ENCODE peak calls at places on chromosome 4, in four cellular contexts. One of them, this sample, is unnamed.

GRCh38 chr4:620201-620600 is 5.2 kb upstream of the PDE6B start:
- DNase-seq in HepG2: no peak
- DNase-seq in H1: no peak
- DNase-seq in K562: no peak
- DNase-seq in this sample: no peak

GRCh38 chr4:170423137-170423536 is 333.4 kb upstream of the AADAT start:
- DNase-seq in H1: no peak
- DNase-seq in HepG2: no peak
- DNase-seq in K562: no peak
- DNase-seq in this sample: no peak

GRCh38 chr4:58061967-58062366 is 951.8 kb upstream of the IGFBP7 start:
- DNase-seq in K562: no peak
- DNase-seq in HepG2: no peak
- DNase-seq in H1: no peak
- DNase-seq in this sample: no peak

GRCh38 chr4:9924750-9925149 is 96.5 kb downstream of the SLC2A9 start:
- DNase-seq in H1: no peak
- DNase-seq in HepG2: no peak
- DNase-seq in K562: no peak
- DNase-seq in this sample: no peak

GRCh38 chr4:121827851-121828250 is 4.2 kb upstream of the CCNA2 start:
- DNase-seq in H1: no peak
- DNase-seq in HepG2: no peak
- DNase-seq in K562: peak; percentile 26
- DNase-seq in this sample: no peak

GRCh38 chr4:98151145-98151929 is 8.1 kb upstream of the STPG2 start:
- DNase-seq in HepG2: no peak
- DNase-seq in H1: no peak
- DNase-seq in K562: no peak
- DNase-seq in this sample: no peak

GRCh38 chr4:107115185-107115847 is 79.2 kb upstream of the DKK2 start:
- DNase-seq in HepG2: no peak
- DNase-seq in K562: no peak
- DNase-seq in H1: no peak
- DNase-seq in this sample: no peak

GRCh38 chr4:22614114-22614513 is 78.6 kb upstream of the GBA3 start:
- DNase-seq in K562: no peak
- DNase-seq in H1: no peak
- DNase-seq in HepG2: no peak
- DNase-seq in this sample: no peak

GRCh38 chr4:73676881-73677323 is 56.7 kb upstream of the RASSF6 start:
- DNase-seq in H1: no peak
- DNase-seq in HepG2: no peak
- DNase-seq in K562: no peak
- DNase-seq in this sample: no peak

GRCh38 chr4:95694411-95694810 is 145.5 kb upstream of the PDHA2 start:
- DNase-seq in HepG2: no peak
- DNase-seq in K562: no peak
- DNase-seq in H1: no peak
- DNase-seq in this sample: no peak

GRCh38 chr4:86596802-86597201 is 2.7 kb downstream of the PTPN13 start:
- DNase-seq in H1: no peak
- DNase-seq in HepG2: no peak
- DNase-seq in K562: no peak
- DNase-seq in this sample: no peak

GRCh38 chr4:7003176-7003878 is 39.8 kb upstream of the TADA2B start:
- DNase-seq in HepG2: no peak
- DNase-seq in H1: no peak
- DNase-seq in K562: no peak
- DNase-seq in this sample: no peak

GRCh38 chr4:185754961-185755360 is 57.0 kb downstream of the SORBS2 start:
- DNase-seq in H1: no peak
- DNase-seq in K562: no peak
- DNase-seq in HepG2: no peak
- DNase-seq in this sample: no peak

GRCh38 chr4:91087743-91088142 is 960.5 kb downstream of the CCSER1 start:
- DNase-seq in K562: no peak
- DNase-seq in H1: no peak
- DNase-seq in HepG2: no peak
- DNase-seq in this sample: no peak

GRCh38 chr4:128854433-128854832 is 44.9 kb downstream of the JADE1 start:
- DNase-seq in H1: no peak
- DNase-seq in HepG2: no peak
- DNase-seq in K562: no peak
- DNase-seq in this sample: no peak

GRCh38 chr4:88456757-88457306 is at the start of gene HERC5:
- DNase-seq in HepG2: peak; percentile 74
- DNase-seq in H1: peak; percentile 90
- DNase-seq in K562: peak; percentile 29
- DNase-seq in this sample: peak; percentile 74

GRCh38 chr4:103075894-103076776 is at the start of gene SLC9B2:
- DNase-seq in H1: no peak
- DNase-seq in K562: peak; percentile 74
- DNase-seq in HepG2: peak; percentile 53
- DNase-seq in this sample: peak; percentile 23

GRCh38 chr4:122692641-122693520 is 39.6 kb upstream of the BBS12 start:
- DNase-seq in K562: no peak
- DNase-seq in H1: no peak
- DNase-seq in HepG2: no peak
- DNase-seq in this sample: no peak

GRCh38 chr4:17173300-17173699 is 274.9 kb upstream of the LDB2 start:
- DNase-seq in K562: no peak
- DNase-seq in H1: no peak
- DNase-seq in HepG2: no peak
- DNase-seq in this sample: no peak

GRCh38 chr4:173924561-173924960 is 358.9 kb downstream of the FBXO8 start:
- DNase-seq in K562: no peak
- DNase-seq in H1: no peak
- DNase-seq in HepG2: no peak
- DNase-seq in this sample: no peak

GRCh38 chr4:182019148-182019652 is 224.0 kb upstream of the TENM3 start:
- DNase-seq in HepG2: no peak
- DNase-seq in H1: no peak
- DNase-seq in K562: no peak
- DNase-seq in this sample: no peak

DNA sequence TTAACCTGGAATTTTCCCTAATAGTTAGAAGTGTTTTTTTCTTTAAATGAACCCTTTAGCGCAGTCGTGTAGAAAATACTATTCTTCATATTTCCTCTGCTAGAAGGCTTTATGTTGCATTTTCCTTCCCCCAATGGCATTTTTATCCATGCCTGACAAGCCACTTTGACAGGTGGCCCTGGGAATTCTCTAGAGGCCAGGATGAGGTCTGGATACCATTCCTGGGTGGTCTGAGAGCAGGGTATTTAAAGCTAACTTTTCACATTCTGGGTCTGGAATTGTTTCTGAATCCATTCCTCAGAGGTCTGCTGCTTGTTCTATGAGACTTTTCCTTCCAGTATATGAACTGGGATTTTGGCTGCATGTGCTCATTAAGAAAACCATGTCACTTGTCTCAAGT is 31.2 kb upstream of the PDGFRA start:
- DNase-seq in H1: no peak
- DNase-seq in HepG2: no peak
- DNase-seq in K562: no peak
- DNase-seq in this sample: no peak
- TF ChIP-seq YY1 in H1: no peak
- TF ChIP-seq YY1 in HepG2: no peak
- TF ChIP-seq YY1 in K562: no peak
- TF ChIP-seq YY1 in this sample: no peak

GRCh38 chr4:150493846-150494245 is 88.1 kb upstream of the MAB21L2 start:
- DNase-seq in H1: no peak
- DNase-seq in HepG2: no peak
- DNase-seq in K562: no peak
- DNase-seq in this sample: no peak
- TF ChIP-seq YY1 in H1: no peak
- TF ChIP-seq YY1 in HepG2: no peak
- TF ChIP-seq YY1 in K562: no peak
- TF ChIP-seq YY1 in this sample: no peak

GRCh38 chr4:37909690-37910486 is 19.0 kb downstream of the TBC1D1 start:
- DNase-seq in H1: no peak
- DNase-seq in K562: no peak
- DNase-seq in HepG2: no peak
- DNase-seq in this sample: no peak

GRCh38 chr4:37905526-37906169 is 14.8 kb downstream of the TBC1D1 start:
- DNase-seq in K562: no peak
- DNase-seq in H1: no peak
- DNase-seq in HepG2: no peak
- DNase-seq in this sample: no peak

GRCh38 chr4:37903901-37904300 is 13.0 kb downstream of the TBC1D1 start:
- DNase-seq in HepG2: no peak
- DNase-seq in H1: no peak
- DNase-seq in K562: no peak
- DNase-seq in this sample: no peak

GRCh38 chr4:37904824-37905223 is 13.9 kb downstream of the TBC1D1 start:
- DNase-seq in HepG2: no peak
- DNase-seq in K562: no peak
- DNase-seq in H1: no peak
- DNase-seq in this sample: no peak

DNA sequence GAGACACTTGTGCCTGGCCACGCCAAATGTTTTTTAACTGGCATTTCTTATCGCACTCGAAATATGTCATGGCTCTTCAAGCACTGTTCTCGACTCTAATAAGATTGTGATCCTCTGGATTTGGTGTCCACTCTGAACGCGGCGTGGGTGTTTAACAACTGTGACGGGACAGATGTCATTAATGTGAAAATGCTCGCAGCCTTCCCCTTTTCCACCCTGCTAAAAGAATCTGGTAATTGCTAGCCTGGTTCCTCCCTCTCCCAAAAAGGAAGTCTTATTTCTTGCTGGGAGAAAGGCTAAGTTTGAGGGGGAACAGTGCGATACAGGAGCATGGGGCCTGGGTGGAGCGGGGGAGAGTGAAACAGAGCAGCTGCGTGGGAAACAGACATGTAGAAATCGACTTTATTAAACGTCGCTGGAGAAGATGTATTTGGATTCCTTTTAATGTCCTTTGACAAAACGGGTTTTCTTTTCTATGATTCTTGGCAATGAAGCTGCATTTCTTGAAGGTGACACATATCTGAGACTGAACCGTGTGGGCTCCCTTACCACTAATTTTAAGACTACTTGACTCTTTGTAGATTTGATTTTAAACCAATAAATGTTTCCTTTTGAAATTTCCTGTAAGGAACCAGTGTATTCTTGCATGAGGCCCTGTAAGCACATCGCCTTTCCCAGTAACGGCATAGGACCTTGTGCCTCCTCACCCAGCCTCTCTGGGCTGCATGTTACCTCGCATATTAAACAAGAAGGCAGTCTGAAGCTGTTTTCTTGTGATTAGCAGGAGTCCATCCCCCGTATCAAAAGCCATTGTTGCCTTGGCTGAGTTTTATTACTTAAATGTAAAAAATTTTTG is 17.8 kb downstream of the TBC1D1 start:
- DNase-seq in H1: no peak
- DNase-seq in HepG2: no peak
- DNase-seq in K562: no peak
- DNase-seq in this sample: no peak
- TF ChIP-seq YY1 in H1: no peak
- TF ChIP-seq YY1 in HepG2: no peak
- TF ChIP-seq YY1 in K562: no peak
- TF ChIP-seq YY1 in this sample: no peak

DNA sequence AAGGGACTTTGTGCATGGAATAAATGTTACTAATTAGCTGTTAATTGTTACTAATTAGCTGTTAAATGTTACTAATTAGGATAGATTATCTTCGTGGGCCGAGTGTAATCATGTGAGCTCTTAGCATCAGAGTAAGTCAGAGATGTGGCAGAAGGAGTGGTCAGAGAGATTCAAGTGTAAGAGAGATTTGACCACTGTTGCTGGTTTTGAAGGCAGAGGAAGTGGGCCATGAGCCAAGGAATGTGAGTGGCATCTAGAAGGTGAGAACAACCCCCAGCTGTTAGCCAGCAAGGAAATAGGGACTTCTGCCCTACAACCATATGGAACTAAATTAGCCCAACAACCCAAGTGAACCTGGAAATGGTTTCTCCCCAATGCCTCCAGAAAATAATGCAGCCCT is 28.2 kb downstream of the ODAPH start:
- DNase-seq in K562: no peak
- DNase-seq in HepG2: no peak
- DNase-seq in H1: no peak
- DNase-seq in this sample: no peak
- TF ChIP-seq YY1 in K562: no peak
- TF ChIP-seq YY1 in HepG2: no peak
- TF ChIP-seq YY1 in H1: no peak
- TF ChIP-seq YY1 in this sample: no peak

GRCh38 chr4:155909615-155910226 is 6.2 kb downstream of the TDO2 start:
- DNase-seq in K562: no peak
- DNase-seq in H1: no peak
- DNase-seq in HepG2: no peak
- DNase-seq in this sample: no peak

GRCh38 chr4:155903453-155903852 is at the start of gene TDO2:
- DNase-seq in K562: no peak
- DNase-seq in HepG2: no peak
- DNase-seq in H1: no peak
- DNase-seq in this sample: no peak

GRCh38 chr4:155908187-155909139 is 5.0 kb downstream of the TDO2 start:
- DNase-seq in H1: no peak
- DNase-seq in K562: no peak
- DNase-seq in HepG2: no peak
- DNase-seq in this sample: no peak

GRCh38 chr4:155911905-155912304 is 8.4 kb downstream of the TDO2 start:
- DNase-seq in HepG2: no peak
- DNase-seq in K562: no peak
- DNase-seq in H1: no peak
- DNase-seq in this sample: no peak

DNA sequence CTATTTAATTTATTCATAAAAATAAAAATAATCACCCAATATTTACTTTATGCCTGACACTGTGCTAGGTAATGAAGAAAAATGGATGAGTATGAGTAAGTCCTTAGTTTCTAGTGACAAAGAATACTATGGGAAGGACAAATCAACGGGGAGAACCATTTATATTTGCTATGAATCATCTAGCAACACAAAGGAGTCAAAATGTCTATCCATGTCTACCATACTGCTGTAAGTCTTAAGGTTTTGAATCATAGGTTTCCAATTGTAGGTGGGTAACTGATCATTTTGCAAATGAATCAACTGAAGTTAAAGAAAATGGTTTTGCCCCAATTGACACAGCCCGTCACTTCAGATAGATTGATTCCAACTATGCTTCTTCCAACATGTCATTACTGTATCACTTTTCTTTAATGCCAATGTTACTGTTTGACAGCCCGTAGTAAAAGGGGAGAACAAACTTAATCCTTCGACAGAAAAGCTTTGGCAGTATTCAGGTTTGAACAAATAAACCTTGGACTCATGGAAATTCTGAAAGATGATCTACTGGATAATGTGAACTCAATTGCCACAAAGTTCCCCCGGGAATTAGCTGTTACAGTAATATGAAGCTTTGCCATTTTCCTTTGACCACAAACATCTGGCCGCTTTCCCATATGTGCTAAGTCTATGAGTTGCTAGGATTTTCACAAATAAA is 3.2 kb downstream of the TDO2 start:
- DNase-seq in H1: no peak
- DNase-seq in HepG2: no peak
- DNase-seq in K562: no peak
- DNase-seq in this sample: no peak
- TF ChIP-seq YY1 in H1: no peak
- TF ChIP-seq YY1 in HepG2: no peak
- TF ChIP-seq YY1 in K562: no peak
- TF ChIP-seq YY1 in this sample: no peak

GRCh38 chr4:8201341-8201781 is 2.3 kb downstream of the SH3TC1 start:
- DNase-seq in H1: no peak
- DNase-seq in K562: no peak
- DNase-seq in HepG2: no peak
- DNase-seq in this sample: no peak
- TF ChIP-seq YY1 in H1: no peak
- TF ChIP-seq YY1 in K562: no peak
- TF ChIP-seq YY1 in HepG2: no peak
- TF ChIP-seq YY1 in this sample: no peak